ENCODE peak calls at places on chromosomes 13 and 19, in seven cellular contexts. L is hepatocyte, V is DND-41, X is MM.1S, D is mammary epithelial cell, G is fibroblast of lung, R is A673. T is an unnamed sample.

GRCh38 chr19:5016781-5017180 is 47.9 kb downstream of the KDM4B start:
- DNase-seq in L (no peak), V (no peak), X (no peak), D (no peak), G (no peak), R (no peak), T (peak)

GRCh38 chr19:42396248-42396541 is 6.1 kb upstream of the CNFN start:
- DNase-seq in L (no peak), V (no peak), X (no peak), D (no peak), G (no peak), R (no peak), T (peak)

GRCh38 chr19:13441810-13442512 is 64.3 kb downstream of the CACNA1A start:
- DNase-seq in L (peak), V (peak), X (peak), D (peak), G (peak), R (peak), T (peak)

GRCh38 chr19:35779033-35779432 is 3.7 kb downstream of the ARHGAP33 start:
- DNase-seq in L (no peak), V (no peak), X (no peak), D (no peak), G (no peak), R (no peak), T (no peak)

GRCh38 chr13:105363747-105364177 is 1171.7 kb downstream of the EFNB2 start:
- DNase-seq in L (no peak), V (peak), X (no peak), D (no peak), G (peak), R (peak), T (no peak)

GRCh38 chr13:50156722-50157121 is 141.5 kb downstream of the KCNRG start:
- DNase-seq in L (no peak), V (no peak), X (no peak), D (no peak), G (no peak), R (no peak), T (no peak)

GRCh38 chr19:30148039-30148438 is 206.0 kb downstream of the URI1 start:
- DNase-seq in L (no peak), V (no peak), X (no peak), D (no peak), G (no peak), R (no peak), T (no peak)

GRCh38 chr13:94009696-94010095 is 469.8 kb downstream of the DCT start:
- DNase-seq in L (no peak), V (no peak), X (no peak), D (peak), G (peak), R (no peak), T (no peak)

GRCh38 chr19:39038098-39038497 is 5.7 kb upstream of the FBXO27 start:
- DNase-seq in L (peak), V (no peak), X (no peak), D (peak), G (peak), R (peak), T (peak)

GRCh38 chr13:59834801-59835200 is 328.9 kb downstream of the DIAPH3 start:
- DNase-seq in L (no peak), V (no peak), X (no peak), D (peak), G (peak), R (no peak), T (no peak)

GRCh38 chr13:30052127-30052526 is 201.7 kb upstream of the UBL3 start:
- DNase-seq in L (no peak), V (no peak), X (no peak), D (no peak), G (no peak), R (peak), T (no peak)

GRCh38 chr19:48372904-48373303 is 8.7 kb downstream of the SYNGR4 start:
- DNase-seq in L (no peak), V (no peak), X (no peak), D (peak), G (no peak), R (peak), T (no peak)

GRCh38 chr13:31168736-31169135 is 7.0 kb upstream of the HSPH1 start:
- DNase-seq in L (no peak), V (no peak), X (no peak), D (no peak), G (no peak), R (no peak), T (no peak)

GRCh38 chr19:710767-711166 is 2.0 kb downstream of the PALM start:
- DNase-seq in L (no peak), V (no peak), X (no peak), D (no peak), G (no peak), R (no peak), T (no peak)

GRCh38 chr19:52535831-52536800 is 8.6 kb downstream of the ZNF808 start:
- DNase-seq in L (peak), V (peak), X (no peak), D (peak), G (peak), R (peak), T (peak)

GRCh38 chr13:35343417-35343816 is 133.1 kb downstream of the MAB21L1 start:
- DNase-seq in L (no peak), V (no peak), X (no peak), D (no peak), G (no peak), R (no peak), T (no peak)

GRCh38 chr13:43572601-43573360 is 214.0 kb downstream of the ENOX1 start:
- DNase-seq in L (no peak), V (no peak), X (no peak), D (peak), G (no peak), R (peak), T (no peak)

GRCh38 chr13:90552702-90553101 is 794.8 kb upstream of the MIR17HG start:
- DNase-seq in L (no peak), V (no peak), X (no peak), D (peak), G (no peak), R (no peak), T (no peak)

GRCh38 chr13:37289212-37289935 is 183.9 kb upstream of the CSNK1A1L start:
- DNase-seq in L (no peak), V (no peak), X (no peak), D (no peak), G (no peak), R (no peak), T (no peak)

GRCh38 chr13:109235901-109236300 is 550.5 kb downstream of the IRS2 start:
- DNase-seq in L (no peak), V (no peak), X (no peak), D (peak), G (no peak), R (no peak), T (no peak)

GRCh38 chr13:76717092-76717491 is 169.1 kb downstream of the KCTD12 start:
- DNase-seq in L (no peak), V (no peak), X (no peak), D (no peak), G (no peak), R (no peak), T (peak)

GRCh38 chr19:1315470-1316166 is 29.9 kb downstream of the EFNA2 start:
- DNase-seq in L (peak), V (peak), X (peak), D (peak), G (peak), R (peak), T (peak)

GRCh38 chr13:112233716-112234115 is 142.4 kb upstream of the SPACA7 start:
- DNase-seq in L (no peak), V (no peak), X (no peak), D (no peak), G (no peak), R (no peak), T (no peak)

GRCh38 chr13:42600943-42601342 is 27.0 kb downstream of the TNFSF11 start:
- DNase-seq in L (no peak), V (no peak), X (no peak), D (no peak), G (no peak), R (no peak), T (no peak)

GRCh38 chr19:48608798-48609263 is 2.3 kb downstream of the SPACA4 start:
- DNase-seq in L (no peak), V (peak), X (peak), D (no peak), G (no peak), R (peak), T (peak)

GRCh38 chr19:7852851-7853759 is 21.1 kb downstream of the PRR36 start:
- DNase-seq in L (peak), V (peak), X (peak), D (peak), G (peak), R (peak), T (peak)

GRCh38 chr13:75544681-75545333 is 4.8 kb upstream of the UCHL3 start:
- DNase-seq in L (no peak), V (no peak), X (no peak), D (peak), G (peak), R (no peak), T (no peak)

GRCh38 chr19:3986260-3987041 is 1.2 kb upstream of the EEF2 start:
- DNase-seq in L (peak), V (peak), X (peak), D (peak), G (peak), R (peak), T (peak)

GRCh38 chr19:55354698-55355212 is at the start of gene COX6B2:
- DNase-seq in L (no peak), V (no peak), X (no peak), D (no peak), G (no peak), R (no peak), T (no peak)
- TF ChIP-seq EZH2 in L (peak), V (no peak), X (no peak), D (no peak), G (no peak), R (no peak), T (no peak)

DNA sequence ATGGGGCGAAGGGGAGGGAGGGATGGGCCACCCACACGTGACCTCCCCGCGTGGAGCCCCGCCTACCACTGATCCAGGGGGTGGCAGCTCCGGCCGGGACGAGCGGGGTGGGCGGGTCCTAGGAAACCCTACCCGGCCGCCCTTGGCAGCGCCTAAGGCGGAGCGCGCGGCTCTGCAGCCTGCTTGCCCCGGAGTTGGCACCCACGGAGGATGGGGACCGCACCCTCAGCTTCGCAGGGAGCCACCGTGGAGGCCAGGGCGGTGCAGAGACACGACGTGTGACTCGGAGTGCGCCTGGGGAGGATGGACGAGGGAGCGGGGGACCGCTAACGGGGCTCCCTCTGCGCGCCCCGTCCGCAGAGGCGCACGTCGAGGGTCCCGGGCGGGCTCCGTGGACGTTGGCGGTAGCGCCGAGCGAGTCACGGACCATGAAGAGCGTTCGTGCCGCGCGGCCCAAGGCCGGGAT is at the start of gene RGS9BP:
- DNase-seq in L (peak), V (peak), X (peak), D (no peak), G (peak), R (peak), T (peak)
- TF ChIP-seq EZH2 in L (no peak), V (no peak), X (no peak), D (peak), G (no peak), R (no peak), T (no peak)

DNA sequence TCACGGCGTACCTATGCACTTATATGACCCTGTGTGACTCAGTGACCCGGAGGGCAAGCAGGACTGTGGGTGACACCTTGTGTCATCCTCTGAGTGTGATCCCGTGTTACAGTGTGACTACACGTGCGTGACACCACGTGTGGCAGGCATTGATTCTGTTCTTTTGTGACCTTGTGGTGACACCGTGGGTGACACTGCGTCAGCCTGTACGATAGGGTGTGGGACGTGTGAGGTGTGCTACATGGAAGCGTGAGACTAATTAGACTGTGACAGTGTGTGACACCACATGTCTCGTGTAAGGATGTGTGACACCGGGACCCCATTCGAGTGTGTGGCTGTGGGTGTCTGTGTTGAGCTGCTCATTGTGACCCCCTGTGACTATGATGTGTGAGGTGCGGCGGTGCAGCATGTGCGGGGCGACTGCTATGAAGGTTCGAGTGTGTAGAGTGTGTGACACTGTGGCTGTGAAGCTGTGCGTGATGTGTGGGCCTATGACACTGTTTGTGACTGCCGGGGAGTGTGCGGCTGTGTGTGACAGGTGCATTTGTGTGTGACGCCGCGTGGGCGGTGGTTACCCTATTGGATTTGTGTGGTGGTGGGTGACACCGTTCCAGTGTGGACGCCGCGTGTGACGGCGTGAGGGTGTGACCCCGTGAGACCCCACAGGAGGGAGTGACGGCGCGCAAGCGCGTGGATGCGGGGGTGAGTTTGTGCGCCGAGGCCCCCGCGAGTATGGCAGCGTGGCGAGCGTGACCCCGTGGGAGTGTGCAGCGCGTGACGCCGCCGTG is at the start of gene SPTBN4:
- DNase-seq in L (peak), V (no peak), X (no peak), D (no peak), G (no peak), R (no peak), T (no peak)
- TF ChIP-seq EZH2 in L (no peak), V (no peak), X (no peak), D (peak), G (peak), R (no peak), T (no peak)

GRCh38 chr19:46299004-46299509 is 2.2 kb downstream of the HIF3A start:
- DNase-seq in L (peak), V (peak), X (no peak), D (peak), G (peak), R (peak), T (no peak)

GRCh38 chr19:46298477-46299003 is 1.7 kb downstream of the HIF3A start:
- DNase-seq in L (no peak), V (no peak), X (no peak), D (no peak), G (no peak), R (no peak), T (no peak)

GRCh38 chr19:46295401-46296308 is 1.2 kb upstream of the HIF3A start:
- DNase-seq in L (no peak), V (no peak), X (no peak), D (no peak), G (no peak), R (no peak), T (no peak)

GRCh38 chr19:46297700-46298476 is 1.0 kb downstream of the HIF3A start:
- DNase-seq in L (peak), V (no peak), X (no peak), D (no peak), G (peak), R (peak), T (peak)

GRCh38 chr19:46296722-46297431 is at the start of gene HIF3A:
- DNase-seq in L (peak), V (no peak), X (no peak), D (no peak), G (peak), R (peak), T (peak)
- TF ChIP-seq EZH2 in L (no peak), V (no peak), X (no peak), D (no peak), G (no peak), R (no peak), T (no peak)

GRCh38 chr19:18204394-18205179 is 745 bp upstream of the RAB3A start:
- DNase-seq in L (peak), V (no peak), X (no peak), D (no peak), G (no peak), R (peak), T (no peak)
- TF ChIP-seq EZH2 in L (no peak), V (no peak), X (no peak), D (no peak), G (no peak), R (no peak), T (no peak)

T was measured in K562.